ENCODE peak calls at places on chromosomes 4 and X, in seven cellular contexts. C, R, F, X, K, Q and O are unnamed samples.

GRCh38 chrX:8783100-8784098 is 17.8 kb downstream of the FAM9A start:
- DNase-seq in X (no peak), K (no peak), F (no peak), Q (no peak), C (no peak), R (peak), O (no peak)

GRCh38 chr4:152090543-152090942 is 329.7 kb upstream of the GATB start:
- DNase-seq in R (no peak), X (no peak), Q (no peak), K (no peak), F (no peak), C (no peak), O (no peak)

GRCh38 chrX:132463411-132463810 is 25.4 kb downstream of the MBNL3 start:
- DNase-seq in F (no peak), C (no peak), K (no peak), Q (no peak), R (no peak), X (no peak), O (no peak)

GRCh38 chrX:107442914-107443527 is 6.4 kb upstream of the FRMPD3 start:
- DNase-seq in R (no peak), C (no peak), F (peak), X (no peak), K (no peak), Q (no peak), O (no peak)

GRCh38 chr4:89506866-89507494 is 199.4 kb upstream of the GPRIN3 start:
- DNase-seq in F (no peak), Q (no peak), C (no peak), K (no peak), R (no peak), X (no peak), O (no peak)

GRCh38 chr4:168797176-168797575 is 212.9 kb downstream of the CBR4 start:
- DNase-seq in X (no peak), Q (peak), K (no peak), C (no peak), F (no peak), R (no peak), O (no peak)

GRCh38 chr4:78910612-78911011 is 28.6 kb downstream of the PAQR3 start:
- DNase-seq in Q (no peak), K (no peak), R (no peak), X (no peak), C (no peak), F (no peak), O (no peak)

GRCh38 chr4:39227906-39228305 is 45.6 kb downstream of the WDR19 start:
- DNase-seq in K (no peak), R (no peak), C (no peak), F (no peak), X (no peak), Q (no peak), O (no peak)

GRCh38 chr4:116099596-116099995 is 985.8 kb downstream of the TRAM1L1 start:
- DNase-seq in R (no peak), K (no peak), Q (no peak), F (no peak), C (no peak), X (no peak), O (no peak)

GRCh38 chrX:24547961-24548360 is 82.9 kb downstream of the PDK3 start:
- DNase-seq in F (no peak), R (no peak), X (no peak), K (no peak), C (no peak), Q (no peak), O (no peak)

GRCh38 chrX:24550166-24550565 is 85.1 kb downstream of the PDK3 start:
- DNase-seq in K (no peak), F (no peak), Q (no peak), C (no peak), R (no peak), X (no peak), O (no peak)

DNA sequence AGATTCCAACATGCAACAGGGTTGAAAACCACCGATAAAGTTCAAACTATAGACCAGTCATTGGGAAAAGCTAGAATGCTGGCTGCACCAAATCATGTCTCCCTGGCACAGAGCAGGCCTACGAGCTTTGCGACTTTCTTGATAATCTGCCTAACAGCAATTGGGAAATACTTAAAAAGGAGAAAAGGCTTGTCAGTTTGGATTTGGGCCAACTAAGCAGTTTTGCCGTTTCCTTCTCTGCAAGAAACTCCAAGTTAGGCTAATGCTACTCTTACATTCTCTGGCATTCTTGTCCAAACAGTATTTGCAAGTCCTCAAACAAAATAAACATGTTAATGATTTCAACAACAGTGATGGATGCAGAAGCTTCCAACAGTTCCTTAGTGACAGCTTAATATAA is 87.9 kb downstream of the PDK3 start:
- DNase-seq in X (no peak), C (no peak), Q (no peak), K (no peak), F (no peak), R (no peak), O (no peak)
- TF ChIP-seq POLR2AphosphoS5 in X (no peak), C (no peak), Q (no peak), K (no peak), F (no peak), R (no peak), O (no peak)

DNA sequence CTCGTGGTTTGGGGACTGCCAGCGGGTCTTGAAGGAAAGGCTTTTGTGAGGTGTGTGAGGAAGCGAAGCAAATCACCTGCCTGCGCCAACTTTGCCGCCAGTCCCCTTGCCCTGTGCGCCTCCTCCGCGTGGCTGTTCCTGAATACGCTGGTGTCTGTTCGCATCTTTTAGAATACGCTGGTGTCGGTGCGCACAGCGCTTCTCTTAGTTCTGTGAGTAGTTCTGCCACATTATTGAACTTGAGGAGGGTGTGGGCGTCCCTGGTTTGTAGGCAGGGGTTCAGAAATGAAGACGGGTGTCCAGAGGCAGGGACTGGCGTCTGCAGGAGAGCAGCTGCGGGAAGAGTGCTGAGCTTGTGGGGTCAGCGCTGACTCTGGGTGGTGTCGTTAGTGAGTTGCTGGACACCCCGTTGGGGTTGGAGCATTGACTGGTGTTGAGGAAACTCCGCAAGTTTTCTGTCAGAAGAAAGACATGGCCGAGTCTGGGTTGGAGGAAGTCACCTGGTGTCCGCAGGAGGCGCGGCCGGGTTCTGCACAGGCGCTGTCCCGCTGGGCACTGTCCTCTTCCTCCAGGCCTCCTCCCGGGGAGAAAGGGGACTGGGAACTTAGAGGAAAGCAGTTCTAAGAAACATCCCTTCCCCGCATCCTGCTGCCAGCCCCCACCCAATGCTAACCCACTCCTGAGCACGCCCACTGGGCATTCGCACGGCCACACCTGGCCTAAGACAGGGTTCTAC is 952 bp downstream of the ZNF718 start:
- DNase-seq in R (peak), F (peak), C (no peak), X (peak), Q (peak), K (no peak), O (peak)
- TF ChIP-seq POLR2AphosphoS5 in R (no peak), F (no peak), C (peak), X (no peak), Q (peak), K (no peak), O (no peak)

DNA sequence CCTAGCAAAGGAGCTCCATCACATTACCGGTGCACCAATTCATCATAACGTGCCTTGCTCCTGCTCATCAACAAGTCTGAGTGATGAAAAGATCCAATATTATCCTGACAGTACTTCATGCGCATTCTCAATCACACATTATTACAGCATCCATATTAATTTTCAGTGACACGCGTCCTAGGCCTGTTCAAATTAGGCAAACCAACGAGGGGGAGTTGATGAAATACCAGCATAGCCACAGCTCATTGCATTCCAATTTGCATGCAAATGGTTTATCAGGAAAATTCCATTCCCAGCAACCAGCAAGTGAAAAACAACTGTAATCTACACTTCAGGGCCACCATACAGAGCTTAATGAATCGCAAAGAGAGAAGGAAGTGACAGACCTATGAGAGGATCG is 236.9 kb downstream of the DCLK2 start:
- DNase-seq in R (no peak), X (no peak), K (no peak), Q (no peak), C (no peak), F (no peak), O (no peak)
- TF ChIP-seq POLR2AphosphoS5 in R (no peak), X (no peak), K (no peak), Q (no peak), C (no peak), F (no peak), O (no peak)

GRCh38 chrX:74420194-74421035 is 878 bp upstream of the SLC16A2 start:
- DNase-seq in C (peak), R (peak), F (peak), Q (no peak), K (peak), X (peak), O (peak)
- TF ChIP-seq POLR2AphosphoS5 in C (peak), R (peak), F (peak), Q (no peak), K (no peak), X (no peak), O (peak)

GRCh38 chrX:148573119-148573518 is 72.7 kb downstream of the AFF2 start:
- DNase-seq in X (no peak), R (no peak), F (no peak), C (no peak), Q (no peak), K (no peak), O (no peak)

GRCh38 chrX:148567229-148567628 is 66.8 kb downstream of the AFF2 start:
- DNase-seq in C (no peak), F (no peak), K (no peak), Q (no peak), X (no peak), R (no peak), O (no peak)

GRCh38 chrX:148572332-148572731 is 71.9 kb downstream of the AFF2 start:
- DNase-seq in R (no peak), K (no peak), C (no peak), X (no peak), Q (peak), F (no peak), O (no peak)

GRCh38 chrX:148567779-148568178 is 67.4 kb downstream of the AFF2 start:
- DNase-seq in C (no peak), Q (no peak), R (no peak), F (no peak), K (no peak), X (no peak), O (no peak)

DNA sequence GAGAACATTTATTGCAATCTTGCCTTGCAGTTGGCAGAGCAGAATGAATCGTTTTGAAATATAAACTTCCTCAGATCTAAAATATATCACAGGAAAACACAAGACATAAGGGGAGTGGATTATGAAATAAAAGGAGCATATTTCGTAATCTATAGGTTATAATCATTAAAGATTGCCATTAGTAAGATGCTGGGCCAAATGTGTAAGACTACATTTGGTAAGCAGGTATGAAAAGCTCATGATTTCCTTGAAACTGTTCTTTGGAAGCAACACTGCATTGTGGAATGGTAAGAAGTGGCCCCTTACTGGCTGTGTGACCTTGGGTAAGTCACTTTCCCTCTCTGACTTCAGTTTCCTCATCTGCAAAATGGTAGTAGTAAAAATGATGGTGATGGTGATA is 68.3 kb downstream of the AFF2 start:
- DNase-seq in Q (no peak), R (no peak), X (no peak), K (no peak), C (no peak), F (no peak), O (no peak)
- TF ChIP-seq POLR2AphosphoS5 in Q (no peak), R (no peak), X (no peak), K (no peak), C (no peak), F (no peak), O (no peak)

DNA sequence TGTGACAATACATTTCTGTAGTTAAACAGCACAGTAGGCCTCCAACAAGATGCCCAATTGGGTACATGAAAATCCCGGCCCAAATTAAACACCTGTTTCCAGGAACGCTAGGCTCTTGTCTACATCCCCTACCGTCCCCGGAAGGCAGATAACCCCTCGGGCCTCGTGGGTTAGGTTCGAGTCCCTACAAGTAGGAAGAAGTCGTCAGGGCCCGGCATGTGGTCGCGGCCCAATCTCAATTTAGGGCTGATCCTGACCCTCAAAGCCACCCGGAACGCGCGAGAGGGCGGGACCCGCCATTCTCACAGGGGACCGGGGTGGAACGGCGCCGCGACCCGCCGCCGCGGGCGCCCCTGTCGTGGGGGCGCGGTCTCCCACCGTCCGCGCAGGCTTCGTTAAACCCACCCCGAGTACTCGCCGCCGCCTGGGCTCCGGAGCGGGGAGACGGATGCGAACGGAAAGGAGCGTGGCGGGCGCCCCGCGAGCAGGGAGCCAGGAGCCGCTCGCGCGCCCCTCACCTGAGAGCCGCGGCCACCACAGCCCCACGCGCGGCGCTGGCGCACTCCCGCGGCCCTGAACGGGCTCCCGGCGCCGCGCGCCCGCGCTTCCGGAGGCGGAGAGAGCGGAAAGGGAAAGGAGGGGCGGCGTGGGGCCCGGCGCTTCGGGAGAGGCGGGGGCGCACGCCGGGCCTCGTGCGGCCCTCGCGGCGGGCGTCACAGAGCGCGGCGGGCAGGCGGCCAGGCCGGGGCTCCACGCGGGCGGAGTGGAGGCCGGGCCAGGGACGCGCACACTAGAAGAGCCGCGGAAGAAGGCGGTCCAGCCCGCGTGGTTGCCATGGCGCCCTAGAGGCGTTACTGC is at the start of gene CFAP97:
- DNase-seq in C (peak), F (peak), K (peak), Q (peak), R (peak), X (peak), O (peak)
- TF ChIP-seq POLR2AphosphoS5 in C (peak), F (peak), K (peak), Q (peak), R (peak), X (no peak), O (peak)

GRCh38 chr4:15702941-15703403 is at the start of gene BST1:
- DNase-seq in F (peak), R (peak), X (peak), K (peak), Q (peak), C (peak), O (peak)
- TF ChIP-seq POLR2AphosphoS5 in F (no peak), R (peak), X (peak), K (no peak), Q (peak), C (no peak), O (peak)

DNA sequence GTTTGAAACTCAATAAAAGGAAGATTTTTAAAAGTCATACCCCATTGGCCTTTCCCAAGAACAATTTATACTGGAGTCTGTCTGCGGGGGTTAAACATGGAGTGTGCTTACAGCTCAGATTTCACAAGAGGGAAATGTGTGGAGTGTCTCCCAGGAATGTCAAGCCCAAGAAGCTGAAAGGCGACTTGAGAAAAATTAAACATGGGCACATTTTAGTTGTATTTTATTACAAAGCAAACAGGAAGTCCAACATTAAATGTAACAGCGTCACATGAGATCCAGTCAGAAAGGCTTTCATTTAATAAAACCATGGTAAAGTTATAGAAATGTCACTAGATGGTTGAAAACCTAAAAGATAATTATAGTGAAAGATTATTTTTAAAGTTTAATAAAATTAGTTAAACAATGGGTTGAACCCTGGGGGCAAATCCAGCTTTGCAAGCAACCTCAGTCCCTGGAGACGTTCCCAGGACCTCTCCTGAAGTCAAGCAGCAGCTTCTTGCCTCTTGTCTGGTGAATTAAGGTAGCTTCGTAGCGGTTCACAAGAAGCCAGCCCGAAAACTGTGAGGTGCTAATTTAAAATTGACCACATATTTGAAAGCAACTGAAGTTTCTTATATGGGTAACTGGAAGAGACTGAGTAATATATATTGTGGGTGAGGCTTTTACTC is 168.4 kb upstream of the EDNRA start:
- DNase-seq in Q (no peak), X (no peak), R (no peak), C (no peak), K (no peak), F (peak), O (no peak)
- TF ChIP-seq POLR2AphosphoS5 in Q (no peak), X (no peak), R (no peak), C (no peak), K (no peak), F (peak), O (no peak)

DNA sequence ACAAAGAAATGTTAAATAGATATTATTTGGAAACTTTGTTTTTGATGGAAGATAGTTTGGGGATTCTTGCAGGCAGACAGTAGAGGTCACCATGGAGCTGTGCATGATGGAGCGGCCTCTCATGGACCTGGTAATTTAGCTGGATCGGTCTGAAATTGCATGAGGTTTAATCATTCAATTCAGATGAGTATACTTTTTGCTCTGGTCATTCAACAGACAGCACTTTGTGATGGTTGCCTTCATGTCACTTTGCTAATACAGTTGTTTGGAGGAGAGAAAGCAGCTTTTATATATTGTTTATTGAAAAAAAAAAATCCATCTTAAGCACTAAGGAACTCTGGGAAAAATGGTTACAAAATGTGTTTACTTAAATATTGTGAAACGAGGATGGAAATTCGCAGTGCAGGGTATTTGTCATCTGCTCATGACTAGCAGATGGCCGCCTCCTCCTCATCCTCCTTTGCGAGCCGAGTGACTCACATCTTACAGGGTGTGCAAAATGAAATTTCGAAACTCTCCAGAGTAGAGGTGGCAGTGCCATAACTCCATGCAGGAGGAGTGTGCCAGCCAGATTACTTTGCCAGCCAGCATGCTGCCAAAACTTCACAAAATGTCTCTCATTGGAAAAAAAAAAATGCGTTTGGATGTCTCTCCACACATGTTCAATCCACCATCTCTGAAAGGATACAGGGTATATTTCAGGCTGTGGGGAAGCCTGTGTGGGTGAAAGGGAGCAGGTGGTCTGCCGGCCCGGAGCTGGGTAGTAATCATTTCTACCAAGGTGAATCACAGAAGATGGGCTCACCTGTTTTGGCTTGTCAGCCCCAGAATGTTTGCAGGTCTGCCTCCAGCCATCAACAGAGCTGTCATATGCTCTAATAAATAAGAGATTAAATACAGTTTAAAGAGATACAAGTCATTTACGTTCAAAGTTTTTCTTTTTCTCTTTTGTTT is 314.9 kb upstream of the DIPK2B start:
- DNase-seq in C (peak), K (no peak), Q (peak), X (peak), R (no peak), F (peak), O (peak)
- TF ChIP-seq POLR2AphosphoS5 in C (peak), K (peak), Q (peak), X (peak), R (no peak), F (peak), O (peak)